ENCODE peak calls at places on chromosomes 6 and 20, in eight cellular contexts. One of them, this sample, is unnamed. For H3K4me1, the result is how much of the 10 kb centered on the place peaks cover.

GRCh38 chr6:149319413-149319812 is 1.9 kb downstream of the TAB2 start:
- DNase-seq in DND-41: no peak
- DNase-seq in tibial artery: no peak
- DNase-seq in kidney: no peak
- DNase-seq in PC-3: no peak
- DNase-seq in mesendoderm: no peak
- DNase-seq in colonic mucosa: no peak
- DNase-seq in effector memory CD4-positive, alpha-beta T cell: no peak
- DNase-seq in this sample: no peak

GRCh38 chr6:166405416-166405815 is 22.7 kb upstream of the MPC1 start:
- DNase-seq in PC-3: no peak
- DNase-seq in mesendoderm: no peak
- DNase-seq in kidney: no peak
- DNase-seq in effector memory CD4-positive, alpha-beta T cell: no peak
- DNase-seq in tibial artery: no peak
- DNase-seq in colonic mucosa: no peak
- DNase-seq in DND-41: no peak
- DNase-seq in this sample: no peak

GRCh38 chr6:1383729-1384548 is 5.4 kb upstream of the FOXF2 start:
- DNase-seq in kidney: peak
- DNase-seq in mesendoderm: no peak
- DNase-seq in tibial artery: no peak
- DNase-seq in PC-3: no peak
- DNase-seq in DND-41: no peak
- DNase-seq in effector memory CD4-positive, alpha-beta T cell: no peak
- DNase-seq in colonic mucosa: no peak
- DNase-seq in this sample: no peak

GRCh38 chr20:32201296-32201976 is 6.1 kb downstream of the PLAGL2 start:
- DNase-seq in kidney: no peak
- DNase-seq in PC-3: no peak
- DNase-seq in tibial artery: no peak
- DNase-seq in mesendoderm: no peak
- DNase-seq in colonic mucosa: no peak
- DNase-seq in effector memory CD4-positive, alpha-beta T cell: no peak
- DNase-seq in DND-41: no peak
- DNase-seq in this sample: no peak

GRCh38 chr20:2751868-2752630 is 48.4 kb downstream of the CPXM1 start:
- DNase-seq in colonic mucosa: no peak
- DNase-seq in effector memory CD4-positive, alpha-beta T cell: peak
- DNase-seq in kidney: peak
- DNase-seq in PC-3: peak
- DNase-seq in DND-41: no peak
- DNase-seq in tibial artery: no peak
- DNase-seq in mesendoderm: no peak
- DNase-seq in this sample: peak

GRCh38 chr6:116461563-116462507 is 660 bp downstream of the CALHM6 start:
- DNase-seq in PC-3: no peak
- DNase-seq in tibial artery: no peak
- DNase-seq in DND-41: peak
- DNase-seq in effector memory CD4-positive, alpha-beta T cell: no peak
- DNase-seq in mesendoderm: peak
- DNase-seq in colonic mucosa: peak
- DNase-seq in kidney: peak
- DNase-seq in this sample: peak

GRCh38 chr20:58023781-58024180 is 204.7 kb downstream of the ANKRD60 start:
- DNase-seq in colonic mucosa: no peak
- DNase-seq in PC-3: no peak
- DNase-seq in kidney: no peak
- DNase-seq in effector memory CD4-positive, alpha-beta T cell: no peak
- DNase-seq in mesendoderm: no peak
- DNase-seq in tibial artery: peak
- DNase-seq in DND-41: no peak
- DNase-seq in this sample: no peak

GRCh38 chr6:33543116-33543515 is 37.0 kb downstream of the BAK1 start:
- DNase-seq in kidney: no peak
- DNase-seq in tibial artery: no peak
- DNase-seq in effector memory CD4-positive, alpha-beta T cell: no peak
- DNase-seq in DND-41: no peak
- DNase-seq in PC-3: no peak
- DNase-seq in colonic mucosa: no peak
- DNase-seq in mesendoderm: no peak
- DNase-seq in this sample: no peak

GRCh38 chr6:14001329-14002012 is 76.7 kb downstream of the RNF182 start:
- DNase-seq in colonic mucosa: no peak
- DNase-seq in kidney: peak
- DNase-seq in PC-3: peak
- DNase-seq in DND-41: no peak
- DNase-seq in tibial artery: no peak
- DNase-seq in effector memory CD4-positive, alpha-beta T cell: no peak
- DNase-seq in mesendoderm: no peak
- DNase-seq in this sample: no peak

DNA sequence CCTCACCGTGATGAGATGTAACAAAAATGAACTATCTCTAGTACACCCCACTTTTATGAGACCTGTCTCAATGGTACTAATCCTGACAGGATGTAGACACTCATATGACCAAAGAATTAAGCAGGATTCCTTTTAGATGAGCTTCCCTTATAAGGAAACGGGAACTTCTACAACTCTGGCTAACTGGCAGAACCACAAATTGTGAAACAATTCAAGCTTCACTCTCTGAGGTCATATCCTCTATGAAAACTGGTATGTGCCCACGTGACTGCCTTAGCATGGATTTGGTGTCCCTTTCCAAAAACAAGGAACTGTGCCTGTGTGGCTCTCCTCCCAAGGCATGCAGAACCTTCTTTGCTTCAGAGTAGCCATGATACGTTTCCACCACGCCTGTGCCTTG is 14.1 kb upstream of the CPNE5 start:
- DNase-seq in tibial artery: peak
- DNase-seq in colonic mucosa: no peak
- DNase-seq in PC-3: peak
- DNase-seq in kidney: no peak
- DNase-seq in mesendoderm: no peak
- DNase-seq in effector memory CD4-positive, alpha-beta T cell: no peak
- DNase-seq in DND-41: no peak
- DNase-seq in this sample: no peak
- H3K27ac ChIP-seq in tibial artery: peak
- H3K27ac ChIP-seq in colonic mucosa: no peak
- H3K27ac ChIP-seq in PC-3: peak
- H3K27ac ChIP-seq in kidney: no peak
- H3K27ac ChIP-seq in mesendoderm: no peak
- H3K27ac ChIP-seq in effector memory CD4-positive, alpha-beta T cell: no peak
- H3K27ac ChIP-seq in DND-41: no peak
- H3K27ac ChIP-seq in this sample: no peak

DNA sequence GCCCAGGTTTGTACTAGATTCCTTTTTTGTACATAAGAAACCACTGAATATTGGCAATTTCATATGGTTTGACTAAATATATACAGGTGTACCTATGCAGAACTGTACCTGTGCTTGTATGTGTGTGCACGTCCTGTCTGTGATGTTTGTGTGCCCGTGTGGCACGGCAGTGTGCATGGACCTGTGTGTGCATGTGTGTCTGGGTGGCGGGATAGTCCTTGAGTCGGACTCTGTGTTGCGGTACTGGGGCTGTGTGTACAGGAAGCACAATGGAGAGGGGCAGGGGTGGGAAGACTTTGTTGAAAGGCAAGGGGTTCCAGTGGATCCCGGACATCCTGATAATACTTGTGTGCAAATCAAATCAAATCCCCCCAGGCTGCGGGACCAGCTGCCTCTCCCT is 3.4 kb upstream of the FAM83C start:
- DNase-seq in mesendoderm: no peak
- DNase-seq in effector memory CD4-positive, alpha-beta T cell: no peak
- DNase-seq in colonic mucosa: no peak
- DNase-seq in kidney: no peak
- DNase-seq in DND-41: no peak
- DNase-seq in PC-3: no peak
- DNase-seq in tibial artery: no peak
- DNase-seq in this sample: no peak
- H3K4me1 ChIP-seq in mesendoderm: under half
- H3K4me1 ChIP-seq in effector memory CD4-positive, alpha-beta T cell: under half
- H3K4me1 ChIP-seq in colonic mucosa: under half
- H3K4me1 ChIP-seq in kidney: under half
- H3K4me1 ChIP-seq in DND-41: under half
- H3K4me1 ChIP-seq in PC-3: under half
- H3K4me1 ChIP-seq in tibial artery: under half
- H3K4me1 ChIP-seq in this sample: under half

DNA sequence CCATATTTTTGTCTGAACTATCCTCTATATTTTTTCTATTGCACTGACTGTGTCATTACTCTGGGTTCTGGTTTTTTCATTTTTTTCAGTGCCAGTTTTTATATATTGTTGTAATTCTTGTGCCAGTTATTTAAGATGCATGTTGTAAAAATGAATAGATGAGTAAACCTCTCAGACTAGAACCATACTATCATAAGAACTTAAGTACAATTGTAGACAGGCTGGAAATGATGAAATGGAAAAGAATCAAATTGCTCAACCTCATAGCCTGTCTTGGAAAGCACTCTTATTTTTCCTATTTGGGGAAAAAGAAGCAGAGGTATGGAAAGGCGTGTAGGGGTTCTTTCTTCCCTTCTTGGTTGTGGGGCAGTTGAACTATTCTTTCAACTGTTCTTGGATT is 30.2 kb downstream of the PANK2 start:
- DNase-seq in kidney: no peak
- DNase-seq in colonic mucosa: no peak
- DNase-seq in effector memory CD4-positive, alpha-beta T cell: no peak
- DNase-seq in PC-3: no peak
- DNase-seq in mesendoderm: no peak
- DNase-seq in DND-41: no peak
- DNase-seq in tibial artery: no peak
- DNase-seq in this sample: no peak
- H3K27ac ChIP-seq in kidney: no peak
- H3K27ac ChIP-seq in colonic mucosa: no peak
- H3K27ac ChIP-seq in effector memory CD4-positive, alpha-beta T cell: no peak
- H3K27ac ChIP-seq in PC-3: no peak
- H3K27ac ChIP-seq in mesendoderm: no peak
- H3K27ac ChIP-seq in DND-41: no peak
- H3K27ac ChIP-seq in tibial artery: no peak
- H3K27ac ChIP-seq in this sample: no peak

GRCh38 chr6:36722879-36723278 is 25.3 kb downstream of the RAB44 start:
- DNase-seq in PC-3: no peak
- DNase-seq in mesendoderm: no peak
- DNase-seq in effector memory CD4-positive, alpha-beta T cell: no peak
- DNase-seq in colonic mucosa: no peak
- DNase-seq in tibial artery: no peak
- DNase-seq in kidney: no peak
- DNase-seq in DND-41: no peak
- DNase-seq in this sample: no peak
- H3K4me1 ChIP-seq in PC-3: under half
- H3K4me1 ChIP-seq in mesendoderm: under half
- H3K4me1 ChIP-seq in effector memory CD4-positive, alpha-beta T cell: under half
- H3K4me1 ChIP-seq in colonic mucosa: under half
- H3K4me1 ChIP-seq in tibial artery: under half
- H3K4me1 ChIP-seq in kidney: under half
- H3K4me1 ChIP-seq in DND-41: under half
- H3K4me1 ChIP-seq in this sample: under half

GRCh38 chr6:167676000-167676665 is 150.6 kb upstream of the AFDN start:
- DNase-seq in DND-41: no peak
- DNase-seq in effector memory CD4-positive, alpha-beta T cell: no peak
- DNase-seq in tibial artery: no peak
- DNase-seq in kidney: no peak
- DNase-seq in PC-3: no peak
- DNase-seq in colonic mucosa: peak
- DNase-seq in mesendoderm: no peak
- DNase-seq in this sample: peak
- H3K27ac ChIP-seq in DND-41: no peak
- H3K27ac ChIP-seq in effector memory CD4-positive, alpha-beta T cell: no peak
- H3K27ac ChIP-seq in tibial artery: no peak
- H3K27ac ChIP-seq in kidney: peak
- H3K27ac ChIP-seq in PC-3: no peak
- H3K27ac ChIP-seq in colonic mucosa: peak
- H3K27ac ChIP-seq in mesendoderm: no peak
- H3K27ac ChIP-seq in this sample: peak

GRCh38 chr20:61744691-61745396 is 320.8 kb downstream of the TAF4 start:
- DNase-seq in DND-41: no peak
- DNase-seq in colonic mucosa: no peak
- DNase-seq in PC-3: no peak
- DNase-seq in mesendoderm: peak
- DNase-seq in effector memory CD4-positive, alpha-beta T cell: no peak
- DNase-seq in tibial artery: no peak
- DNase-seq in kidney: peak
- DNase-seq in this sample: no peak

GRCh38 chr20:61739832-61740118 is 325.9 kb downstream of the TAF4 start:
- DNase-seq in mesendoderm: no peak
- DNase-seq in effector memory CD4-positive, alpha-beta T cell: no peak
- DNase-seq in DND-41: no peak
- DNase-seq in tibial artery: no peak
- DNase-seq in PC-3: no peak
- DNase-seq in colonic mucosa: no peak
- DNase-seq in kidney: peak
- DNase-seq in this sample: no peak

GRCh38 chr20:61743606-61744005 is 322.1 kb downstream of the TAF4 start:
- DNase-seq in PC-3: no peak
- DNase-seq in colonic mucosa: no peak
- DNase-seq in effector memory CD4-positive, alpha-beta T cell: no peak
- DNase-seq in mesendoderm: no peak
- DNase-seq in kidney: peak
- DNase-seq in DND-41: no peak
- DNase-seq in tibial artery: no peak
- DNase-seq in this sample: no peak

GRCh38 chr20:61739086-61739831 is 326.4 kb downstream of the TAF4 start:
- DNase-seq in DND-41: no peak
- DNase-seq in colonic mucosa: no peak
- DNase-seq in effector memory CD4-positive, alpha-beta T cell: no peak
- DNase-seq in PC-3: no peak
- DNase-seq in mesendoderm: no peak
- DNase-seq in tibial artery: no peak
- DNase-seq in kidney: peak
- DNase-seq in this sample: no peak

DNA sequence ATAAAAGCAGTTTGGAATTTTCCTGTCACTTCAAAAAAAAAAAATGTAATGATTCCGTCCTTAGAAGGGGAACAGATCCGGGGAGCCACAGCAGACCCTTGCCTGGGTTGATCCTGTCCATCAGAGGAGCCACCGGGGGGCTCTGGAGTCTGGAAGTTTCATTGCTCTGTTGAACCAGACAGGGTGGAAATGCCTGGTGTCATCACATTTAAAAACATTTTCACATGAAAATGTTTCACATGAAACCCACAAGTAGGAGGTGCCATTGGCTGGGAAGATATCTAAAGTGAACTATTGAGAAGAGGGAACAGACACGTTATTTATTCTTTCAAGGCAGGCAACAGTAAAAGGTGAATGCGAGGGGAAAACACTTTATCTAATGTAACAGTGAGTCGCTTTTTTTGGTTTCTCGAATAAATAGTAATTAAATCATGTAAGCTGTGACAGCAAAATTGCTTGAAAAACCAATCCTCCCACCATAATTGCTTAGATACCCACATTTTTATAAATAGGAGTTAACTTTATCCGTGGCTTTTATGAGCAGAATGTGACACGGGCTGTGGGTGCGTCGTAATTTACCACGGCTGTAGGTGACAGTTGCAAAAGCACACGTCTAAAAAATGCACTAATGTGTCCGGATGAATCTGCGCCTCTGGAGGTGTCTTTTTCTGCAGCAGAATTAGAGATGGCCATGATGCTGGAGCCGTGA is 323.4 kb downstream of the TAF4 start:
- DNase-seq in effector memory CD4-positive, alpha-beta T cell: no peak
- DNase-seq in tibial artery: no peak
- DNase-seq in PC-3: no peak
- DNase-seq in DND-41: no peak
- DNase-seq in mesendoderm: peak
- DNase-seq in kidney: peak
- DNase-seq in colonic mucosa: no peak
- DNase-seq in this sample: no peak
- H3K4me1 ChIP-seq in effector memory CD4-positive, alpha-beta T cell: under half
- H3K4me1 ChIP-seq in tibial artery: under half
- H3K4me1 ChIP-seq in PC-3: under half
- H3K4me1 ChIP-seq in DND-41: under half
- H3K4me1 ChIP-seq in mesendoderm: under half
- H3K4me1 ChIP-seq in kidney: under half
- H3K4me1 ChIP-seq in colonic mucosa: under half
- H3K4me1 ChIP-seq in this sample: under half